ENCODE peak calls at places on chromosomes 12 and 14, in four cellular contexts. W, A, E and Z are unnamed samples.

GRCh38 chr12:77591959-77592358 is 238.7 kb upstream of the NAV3 start:
- DNase-seq in E (no peak), W (no peak), A (peak), Z (peak)

GRCh38 chr14:25049127-25049558 is 804 bp downstream of the STXBP6 start:
- DNase-seq in W (peak), E (peak), A (peak), Z (no peak)

GRCh38 chr12:101243074-101243473 is 33.0 kb upstream of the SLC5A8 start:
- DNase-seq in W (peak), E (no peak), A (no peak), Z (no peak)

GRCh38 chr14:22472935-22473854 is 115.8 kb downstream of the DAD1 start:
- DNase-seq in W (no peak), E (no peak), A (peak), Z (peak)

GRCh38 chr12:58745348-58746125 is 174.8 kb downstream of the LRIG3 start:
- DNase-seq in W (no peak), A (peak), E (no peak), Z (no peak)

GRCh38 chr12:124321040-124321481 is 26.2 kb downstream of the RFLNA start:
- DNase-seq in A (peak), W (peak), E (no peak), Z (peak)

GRCh38 chr12:55188974-55189556 is 31.8 kb upstream of the OR10A7 start:
- DNase-seq in A (peak), W (peak), E (no peak), Z (peak)

GRCh38 chr12:51862947-51863346 is 14.4 kb upstream of the FIGNL2 start:
- DNase-seq in W (no peak), E (no peak), A (peak), Z (no peak)

DNA sequence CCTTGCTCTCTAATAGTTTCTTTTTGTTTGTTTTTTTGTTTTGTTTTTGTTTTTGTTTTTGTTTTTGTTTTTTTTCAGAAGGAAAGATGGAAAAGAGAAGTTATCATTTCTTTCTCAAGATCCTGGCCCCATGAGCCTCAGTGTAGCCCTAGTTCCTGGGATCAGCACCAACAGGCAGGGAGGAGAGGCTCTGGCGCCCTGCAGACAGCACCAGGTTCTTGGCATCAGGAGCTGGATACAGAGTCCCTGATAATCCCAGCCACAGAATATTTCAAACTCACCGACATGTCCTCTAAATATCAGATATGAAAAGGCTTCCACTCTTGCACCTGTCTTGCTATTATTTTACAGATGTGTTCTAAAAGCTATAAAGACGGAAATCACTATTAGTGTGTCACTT is 52.7 kb downstream of the FOXN3 start:
- DNase-seq in E (no peak), W (no peak), A (no peak), Z (no peak)
- H3K27ac ChIP-seq in E (no peak), W (no peak), A (peak), Z (no peak)

GRCh38 chr14:52148371-52148770 is 79.5 kb upstream of the NID2 start:
- DNase-seq in A (no peak), E (no peak), W (no peak), Z (no peak)

GRCh38 chr14:52150162-52150561 is 81.3 kb upstream of the NID2 start:
- DNase-seq in A (no peak), E (no peak), W (no peak), Z (no peak)

GRCh38 chr14:52142504-52142903 is 73.6 kb upstream of the NID2 start:
- DNase-seq in E (no peak), A (no peak), W (no peak), Z (no peak)

GRCh38 chr14:52146504-52146903 is 77.6 kb upstream of the NID2 start:
- DNase-seq in W (no peak), E (no peak), A (no peak), Z (no peak)
- TF ChIP-seq CTCF in W (peak), E (no peak), A (peak), Z (no peak)

DNA sequence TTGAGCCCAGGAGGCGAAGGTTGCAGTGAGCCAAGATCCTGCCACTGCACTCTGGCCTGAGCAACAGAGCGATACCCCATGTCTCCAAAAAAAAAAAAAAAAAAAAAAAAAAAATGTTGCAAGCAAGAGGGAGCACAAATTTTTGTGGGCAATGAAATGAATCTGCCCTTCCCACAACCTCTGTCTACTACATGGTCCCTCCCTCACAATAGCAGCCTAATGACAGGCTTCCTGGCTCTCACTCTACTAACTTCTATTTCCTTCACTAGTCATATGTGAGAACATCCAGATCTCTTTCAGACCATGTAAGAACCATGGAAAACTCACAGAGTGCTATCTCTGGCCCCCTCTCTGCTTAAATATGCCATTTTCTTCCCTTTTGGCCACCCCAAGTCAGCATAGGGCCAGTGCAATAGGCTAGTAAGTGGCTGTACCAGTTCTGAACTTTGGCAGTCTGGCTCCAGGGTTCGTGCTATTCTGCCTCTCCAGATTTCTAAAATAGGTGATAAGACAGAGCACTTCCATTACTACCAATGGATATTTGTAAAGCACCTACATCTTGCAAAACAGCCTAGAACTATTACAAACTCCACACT is 7.1 kb downstream of the OSBPL8 start:
- DNase-seq in A (no peak), W (peak), E (no peak), Z (no peak)
- H3K4me3 ChIP-seq in A (no peak), W (no peak), E (no peak), Z (no peak)

DNA sequence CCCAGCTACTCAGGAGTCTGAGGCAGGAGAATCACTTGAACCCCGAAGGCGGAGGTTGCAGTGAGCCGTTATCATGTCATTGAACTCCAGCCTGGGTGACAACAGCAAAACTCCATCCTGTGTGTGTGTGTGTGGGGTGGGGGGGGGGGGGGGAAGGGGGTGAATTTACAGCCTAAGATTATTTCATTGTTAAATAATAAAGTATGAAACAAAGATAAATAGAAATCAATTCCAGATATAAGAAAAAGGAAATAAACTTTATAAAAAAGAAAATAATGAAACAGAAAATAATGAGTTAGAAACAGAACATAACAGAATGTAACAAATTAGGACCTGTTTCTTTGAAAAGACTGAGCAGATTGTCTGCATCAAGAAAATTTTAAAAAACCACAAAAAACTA is 83.5 kb downstream of the INSM2 start:
- DNase-seq in W (no peak), A (no peak), E (no peak), Z (no peak)
- H3K27ac ChIP-seq in W (no peak), A (no peak), E (no peak), Z (no peak)

DNA sequence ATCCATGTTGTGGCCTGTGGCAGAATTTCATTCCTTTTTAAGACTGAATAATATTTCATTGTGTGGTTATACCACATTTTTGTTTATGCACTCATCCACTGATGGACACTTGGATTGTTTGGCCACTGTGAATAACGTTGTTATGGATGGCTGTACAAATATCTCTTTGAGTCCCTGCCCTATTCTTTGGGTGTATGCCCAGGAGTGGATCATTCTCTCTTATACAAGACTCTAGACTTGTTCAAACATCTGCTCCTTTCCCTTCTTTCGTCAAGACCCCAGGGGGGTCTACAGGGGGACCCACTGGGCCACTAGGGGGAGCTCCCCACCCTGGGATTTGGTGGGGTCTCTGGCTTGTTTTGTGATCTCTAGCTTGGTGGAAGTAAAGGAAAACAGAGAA is 77.4 kb downstream of the FBXL14 start:
- DNase-seq in W (peak), A (peak), E (no peak), Z (peak)
- TF ChIP-seq CTCF in W (peak), A (peak), E (no peak), Z (peak)

GRCh38 chr14:66381765-66382164 is 104.4 kb upstream of the CCDC196 start:
- DNase-seq in E (no peak), A (no peak), W (no peak), Z (no peak)

GRCh38 chr14:66380143-66380542 is 106.0 kb upstream of the CCDC196 start:
- DNase-seq in E (no peak), W (no peak), A (no peak), Z (no peak)

GRCh38 chr14:66383771-66384170 is 102.4 kb upstream of the CCDC196 start:
- DNase-seq in W (no peak), A (peak), E (no peak), Z (no peak)

GRCh38 chr14:66379116-66379515 is 107.1 kb upstream of the CCDC196 start:
- DNase-seq in W (peak), A (no peak), E (no peak), Z (no peak)

GRCh38 chr14:66383271-66383670 is 102.9 kb upstream of the CCDC196 start:
- DNase-seq in E (no peak), A (no peak), W (no peak), Z (no peak)
- H3K4me3 ChIP-seq in E (no peak), A (no peak), W (no peak), Z (no peak)

DNA sequence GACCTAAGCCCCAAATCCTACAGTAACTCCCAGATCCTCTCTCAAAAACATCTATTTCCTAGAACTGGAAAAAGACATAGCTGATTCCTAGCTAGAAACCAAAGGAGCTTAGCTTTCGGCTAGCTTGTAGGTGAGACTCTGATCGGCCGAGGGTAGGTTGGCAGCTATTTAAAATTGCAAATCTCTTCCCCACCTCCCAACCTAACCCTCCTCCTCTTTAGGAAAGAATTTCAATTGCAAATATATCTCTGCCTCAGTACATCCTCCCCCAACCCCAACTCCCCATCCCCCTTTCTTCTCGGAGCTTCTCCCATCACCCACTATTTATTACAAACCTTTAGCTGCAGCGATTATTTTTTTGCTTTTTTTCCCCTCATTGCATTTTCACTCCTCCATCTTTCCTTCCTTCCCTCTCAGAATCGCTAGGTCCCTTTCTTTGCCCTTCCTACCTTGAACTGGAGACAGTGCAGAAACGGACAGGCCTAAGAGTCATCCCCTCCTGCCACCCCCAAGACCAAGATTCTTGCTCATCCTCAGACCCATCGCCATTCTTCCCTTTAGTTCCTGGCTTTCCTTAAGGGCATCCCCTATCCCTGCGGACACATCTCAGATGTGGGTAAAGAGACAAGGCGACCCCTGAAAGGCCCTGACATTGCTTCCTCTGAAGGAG is 13.4 kb downstream of the ZFHX2 start:
- DNase-seq in E (no peak), A (peak), W (no peak), Z (no peak)
- H3K27ac ChIP-seq in E (no peak), A (peak), W (no peak), Z (peak)

GRCh38 chr12:96068111-96068510 is 32.7 kb upstream of the LTA4H start:
- DNase-seq in W (no peak), A (no peak), E (no peak), Z (no peak)

GRCh38 chr12:96069511-96070231 is 34.3 kb upstream of the LTA4H start:
- DNase-seq in W (no peak), A (no peak), E (no peak), Z (peak)

GRCh38 chr12:96068636-96069035 is 33.2 kb upstream of the LTA4H start:
- DNase-seq in W (no peak), A (no peak), E (no peak), Z (no peak)

GRCh38 chr12:96073346-96074336 is 38.3 kb upstream of the LTA4H start:
- DNase-seq in W (no peak), A (peak), E (no peak), Z (no peak)

DNA sequence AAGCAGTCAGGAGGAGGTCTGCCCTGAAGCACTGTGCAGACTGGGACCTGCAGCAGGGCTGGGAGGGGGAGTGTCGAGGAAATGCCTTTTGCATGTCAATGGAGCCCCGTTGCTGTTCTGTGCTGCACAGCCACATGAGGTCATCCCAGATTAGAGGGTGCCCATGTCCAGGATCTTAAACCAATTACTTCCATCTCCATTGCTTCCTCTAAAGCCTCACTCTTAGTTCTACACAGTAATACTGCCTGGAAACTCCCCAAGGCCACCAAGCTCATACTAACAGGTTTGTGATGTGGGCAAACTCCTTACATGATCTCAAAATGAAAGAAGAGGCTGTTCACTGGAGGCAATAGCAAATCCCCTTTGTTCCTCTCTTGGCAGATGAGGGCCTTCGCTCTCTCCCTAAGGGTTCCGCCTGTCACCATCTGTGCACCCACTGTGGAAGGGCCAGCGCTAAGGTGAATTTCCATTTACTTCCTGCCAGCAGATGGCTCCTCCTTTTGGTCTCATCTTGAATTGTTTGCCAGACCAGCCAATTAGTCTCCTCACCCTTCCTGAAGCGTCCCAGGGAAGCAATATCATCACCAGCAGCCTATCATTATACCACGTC is 35.4 kb upstream of the LTA4H start:
- DNase-seq in E (no peak), W (peak), A (peak), Z (peak)
- TF ChIP-seq CTCF in E (no peak), W (peak), A (peak), Z (peak)